ENCODE peak calls at places on chromosomes 2 and 18, in ten cellular contexts. E is activated CD8-positive, alpha-beta T cell treated with anti-CD3 and anti-CD28 coated beads for 36 hours; Q is uterus; B is Right ventricle myocardium superior; U is stimulated activated CD8-positive, alpha-beta memory T cell treated with anti-CD3 and anti-CD28 coated beads, Interleukin-4, amount 100 ng/mL, for 4 hours; R is stimulated activated CD4-positive, alpha-beta T cell treated with anti-CD3 and anti-CD28 coated beads, Interleukin-15, amount 100 ng/mL, for 1 hour; H is erythroblast; Y is ELF-1; N is left ventricle myocardium superior; O is NCI-H2029. I is an unnamed sample.
A peak's percentile ranks its signal among the peaks of the same experiment; 100 is the strongest.

GRCh38 chr2:183149489-183149888 is 25.2 kb downstream of the NUP35 start:
- DNase-seq in E (no peak), Q (no peak), B (no peak), U (no peak), R (no peak), H (no peak), Y (no peak), N (no peak), O (no peak), I (no peak)

GRCh38 chr2:14340703-14341102 is 291.8 kb upstream of the LRATD1 start:
- DNase-seq in E (no peak), Q (no peak), B (no peak), U (no peak), R (no peak), H (no peak), Y (no peak), N (no peak), O (no peak), I (no peak)

GRCh38 chr18:79724299-79725080 is 44.9 kb downstream of the CTDP1 start:
- DNase-seq in E (no peak), Q (no peak), B (no peak), U (no peak), R (no peak), H (no peak), Y (no peak), N (no peak), O (no peak), I (no peak)

GRCh38 chr2:200814917-200815316 is 3.2 kb downstream of the BZW1 start:
- DNase-seq in E (no peak), Q (no peak), B (no peak), U (no peak), R (no peak), H (no peak), Y (no peak), N (no peak), O (no peak), I (no peak)

GRCh38 chr2:195520671-195521155 is 136.3 kb upstream of the SLC39A10 start:
- DNase-seq in E (no peak), Q (no peak), B (no peak), U (no peak), R (no peak), H (no peak), Y (peak; percentile 77), N (no peak), O (no peak), I (no peak)

GRCh38 chr2:226659416-226659815 is 140.2 kb downstream of the IRS1 start:
- DNase-seq in E (no peak), Q (no peak), B (no peak), U (no peak), R (no peak), H (no peak), Y (no peak), N (no peak), O (no peak), I (no peak)

GRCh38 chr2:88500691-88501090 is 48.2 kb upstream of the FOXI3 start:
- DNase-seq in E (no peak), Q (no peak), B (no peak), U (no peak), R (no peak), H (no peak), Y (no peak), N (no peak), O (no peak), I (no peak)

GRCh38 chr2:199467462-199467822 is 9.7 kb upstream of the SATB2 start:
- DNase-seq in E (no peak), Q (no peak), B (no peak), U (no peak), R (no peak), H (no peak), Y (peak; percentile 46), N (no peak), O (no peak), I (no peak)

GRCh38 chr2:36433311-36434217 is 78.0 kb downstream of the CRIM1 start:
- DNase-seq in E (no peak), Q (peak; percentile 38), B (peak; percentile 63), U (no peak), R (no peak), H (no peak), Y (no peak), N (peak; percentile 68), O (peak; percentile 45), I (no peak)

GRCh38 chr2:172955587-172955986 is 120.1 kb upstream of the MAP3K20 start:
- DNase-seq in E (no peak), Q (no peak), B (no peak), U (no peak), R (no peak), H (no peak), Y (no peak), N (no peak), O (no peak), I (no peak)

GRCh38 chr2:55334728-55335127 is 65.7 kb upstream of the MTIF2 start:
- DNase-seq in E (no peak), Q (no peak), B (no peak), U (no peak), R (no peak), H (no peak), Y (no peak), N (no peak), O (no peak), I (no peak)

GRCh38 chr2:119068154-119068725 is 90.3 kb downstream of the C1QL2 start:
- DNase-seq in E (no peak), Q (no peak), B (no peak), U (no peak), R (no peak), H (no peak), Y (no peak), N (no peak), O (no peak), I (no peak)

GRCh38 chr2:199744260-199744659 is 106.7 kb downstream of the FTCDNL1 start:
- DNase-seq in E (no peak), Q (no peak), B (no peak), U (no peak), R (no peak), H (no peak), Y (no peak), N (no peak), O (no peak), I (no peak)

GRCh38 chr2:144357623-144358400 is 162.1 kb downstream of the ZEB2 start:
- DNase-seq in E (peak; percentile 50), Q (no peak), B (no peak), U (no peak), R (no peak), H (peak; percentile 19), Y (peak; percentile 42), N (no peak), O (no peak), I (no peak)

GRCh38 chr2:96927420-96928171 is 57.7 kb upstream of the SEMA4C start:
- DNase-seq in E (no peak), Q (peak; percentile 64), B (peak; percentile 70), U (no peak), R (no peak), H (no peak), Y (no peak), N (peak; percentile 77), O (peak; percentile 76), I (no peak)

GRCh38 chr18:11074879-11075278 is 74.5 kb downstream of the PIEZO2 start:
- DNase-seq in E (no peak), Q (no peak), B (no peak), U (no peak), R (no peak), H (no peak), Y (no peak), N (no peak), O (peak; percentile 74), I (no peak)

GRCh38 chr2:43033466-43034241 is 192.8 kb downstream of the ZFP36L2 start:
- DNase-seq in E (no peak), Q (peak; percentile 15), B (no peak), U (no peak), R (no peak), H (no peak), Y (no peak), N (no peak), O (no peak), I (no peak)

GRCh38 chr2:230011617-230012016 is 57.1 kb downstream of the SLC16A14 start:
- DNase-seq in E (no peak), Q (no peak), B (no peak), U (no peak), R (no peak), H (no peak), Y (no peak), N (no peak), O (no peak), I (no peak)

GRCh38 chr2:158644139-158644538 is 151.0 kb upstream of the DAPL1 start:
- DNase-seq in E (no peak), Q (no peak), B (no peak), U (no peak), R (no peak), H (no peak), Y (no peak), N (no peak), O (no peak), I (no peak)

GRCh38 chr2:180705551-180705950 is 274.9 kb upstream of the UBE2E3 start:
- DNase-seq in E (no peak), Q (no peak), B (no peak), U (no peak), R (no peak), H (no peak), Y (no peak), N (no peak), O (no peak), I (no peak)

GRCh38 chr2:40127890-40128548 is 323.9 kb downstream of the SLC8A1 start:
- DNase-seq in E (no peak), Q (no peak), B (no peak), U (no peak), R (no peak), H (no peak), Y (no peak), N (no peak), O (no peak), I (no peak)

GRCh38 chr2:165745916-165746315 is 48.1 kb downstream of the GALNT3 start:
- DNase-seq in E (no peak), Q (no peak), B (no peak), U (no peak), R (no peak), H (no peak), Y (no peak), N (no peak), O (no peak), I (no peak)

GRCh38 chr2:238574490-238575271 is 148.0 kb downstream of the ASB1 start:
- DNase-seq in E (no peak), Q (no peak), B (no peak), U (no peak), R (no peak), H (no peak), Y (no peak), N (no peak), O (no peak), I (no peak)

GRCh38 chr2:67453365-67453764 is 56.2 kb downstream of the ETAA1 start:
- DNase-seq in E (no peak), Q (no peak), B (no peak), U (no peak), R (no peak), H (no peak), Y (no peak), N (no peak), O (no peak), I (no peak)

GRCh38 chr2:148812306-148812705 is 62.7 kb upstream of the KIF5C start:
- DNase-seq in E (no peak), Q (peak; percentile 84), B (peak; percentile 60), U (no peak), R (no peak), H (no peak), Y (no peak), N (peak; percentile 44), O (no peak), I (no peak)

GRCh38 chr18:45361148-45361851 is 254.0 kb upstream of the SLC14A2 start:
- DNase-seq in E (no peak), Q (no peak), B (no peak), U (no peak), R (no peak), H (no peak), Y (no peak), N (no peak), O (no peak), I (no peak)

GRCh38 chr2:155223781-155224406 is 525.4 kb downstream of the KCNJ3 start:
- DNase-seq in E (no peak), Q (no peak), B (no peak), U (no peak), R (no peak), H (peak; percentile 0), Y (no peak), N (no peak), O (peak; percentile 5), I (no peak)

GRCh38 chr2:241052677-241053360 is 49.3 kb downstream of the MTERF4 start:
- DNase-seq in E (no peak), Q (no peak), B (peak; percentile 42), U (no peak), R (no peak), H (no peak), Y (no peak), N (no peak), O (no peak), I (no peak)